ENCODE peak calls at places on chromosomes 6 and 20, in five cellular contexts. B, J, T, H and Q are unnamed samples. For H3K27me3 and H3K9me3, the result is how much of the 10 kb centered on the place peaks cover.

GRCh38 chr20:19978511-19979210 is 38.5 kb upstream of the NAA20 start:
- DNase-seq in H (no peak), B (no peak), J (no peak), T (no peak), Q (no peak)

GRCh38 chr6:144314003-144314485 is 28.9 kb downstream of the UTRN start:
- DNase-seq in B (peak), T (peak), H (no peak), J (peak), Q (peak)

GRCh38 chr6:80771941-80772340 is 665.5 kb downstream of the BCKDHB start:
- DNase-seq in T (no peak), H (peak), J (peak), B (no peak), Q (no peak)

GRCh38 chr20:54017846-54018245 is 52.5 kb downstream of the BCAS1 start:
- DNase-seq in T (no peak), J (no peak), H (no peak), B (no peak), Q (no peak)

GRCh38 chr20:40307937-40308478 is 381.0 kb downstream of the MAFB start:
- DNase-seq in B (no peak), T (no peak), J (no peak), H (peak), Q (no peak)

GRCh38 chr6:143589162-143589561 is 77.6 kb upstream of the FUCA2 start:
- DNase-seq in J (no peak), B (no peak), H (no peak), T (no peak), Q (no peak)

GRCh38 chr20:63230800-63231268 is 4.9 kb upstream of the BIRC7 start:
- DNase-seq in T (peak), H (peak), B (peak), J (peak), Q (peak)

GRCh38 chr6:129786548-129786947 is 74.6 kb downstream of the TMEM244 start:
- DNase-seq in H (no peak), B (no peak), T (no peak), J (no peak), Q (no peak)

GRCh38 chr6:31441368-31442267 is 38.2 kb downstream of the MICA start:
- DNase-seq in T (peak), H (peak), B (peak), J (peak), Q (peak)

GRCh38 chr20:44069203-44069931 is 117.6 kb downstream of the JPH2 start:
- DNase-seq in B (no peak), H (no peak), T (no peak), J (no peak), Q (no peak)

GRCh38 chr6:166776571-166776970 is 149.5 kb upstream of the RPS6KA2 start:
- DNase-seq in H (no peak), B (no peak), T (no peak), J (no peak), Q (no peak)

GRCh38 chr6:127115032-127115661 is 3.3 kb upstream of the RSPO3 start:
- DNase-seq in J (no peak), B (no peak), T (no peak), H (no peak), Q (no peak)
- H3K27me3 ChIP-seq in J (under half), B (under half), T (under half), H (under half), Q (half or more)

GRCh38 chr20:59705651-59706101 is 101.3 kb downstream of the PHACTR3 start:
- DNase-seq in H (no peak), J (no peak), T (no peak), B (no peak), Q (no peak)

GRCh38 chr20:59709636-59710035 is 105.3 kb downstream of the PHACTR3 start:
- DNase-seq in B (no peak), J (no peak), H (no peak), T (no peak), Q (no peak)

GRCh38 chr20:59708326-59708725 is 104.0 kb downstream of the PHACTR3 start:
- DNase-seq in B (no peak), J (no peak), T (no peak), H (no peak), Q (no peak)

GRCh38 chr20:59703046-59703445 is 98.7 kb downstream of the PHACTR3 start:
- DNase-seq in J (no peak), T (no peak), H (no peak), B (no peak), Q (no peak)

GRCh38 chr20:59706106-59706693 is 101.9 kb downstream of the PHACTR3 start:
- DNase-seq in B (no peak), H (no peak), J (no peak), T (no peak), Q (no peak)
- H3K9me3 ChIP-seq in B (under half), H (under half), J (under half), T (under half), Q (under half)

DNA sequence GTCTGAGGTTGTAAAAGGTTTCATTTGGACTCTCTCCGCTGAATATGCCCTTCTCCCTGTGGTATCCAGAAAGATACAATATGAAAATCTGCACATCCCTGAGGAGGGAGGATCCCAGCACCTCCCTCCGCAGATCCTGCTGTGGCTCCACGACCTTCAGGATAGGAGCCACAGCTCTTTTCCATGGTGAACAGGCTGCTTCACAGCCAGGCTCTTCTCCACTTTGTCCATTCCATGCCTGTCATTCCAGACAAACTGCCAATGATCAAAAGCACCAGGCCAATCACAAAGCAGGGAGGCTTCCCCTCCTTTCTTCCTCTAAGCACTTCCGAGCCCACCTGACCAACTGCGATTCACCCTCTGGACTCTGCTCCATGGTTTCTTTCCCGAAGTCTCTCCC is 339.8 kb downstream of the ESR1 start:
- DNase-seq in H (no peak), T (no peak), B (no peak), J (no peak), Q (no peak)
- H3K27ac ChIP-seq in H (no peak), T (no peak), B (no peak), J (no peak), Q (no peak)

GRCh38 chr20:2800590-2801458 is at the start of gene CPXM1:
- DNase-seq in H (peak), J (no peak), T (no peak), B (no peak), Q (peak)
- H3K27me3 ChIP-seq in H (half or more), J (under half), T (under half), B (under half), Q (under half)

GRCh38 chr6:41599836-41600445 is 38.3 kb upstream of the MDFI start:
- DNase-seq in B (no peak), T (no peak), J (no peak), H (no peak), Q (no peak)

GRCh38 chr6:41599015-41599835 is 39.0 kb upstream of the MDFI start:
- DNase-seq in H (no peak), J (no peak), T (no peak), B (peak), Q (no peak)

GRCh38 chr6:41597246-41598000 is 40.8 kb upstream of the MDFI start:
- DNase-seq in J (no peak), H (no peak), T (no peak), B (peak), Q (no peak)

GRCh38 chr6:41596807-41597206 is 41.5 kb upstream of the MDFI start:
- DNase-seq in J (no peak), B (no peak), T (no peak), H (no peak), Q (no peak)

DNA sequence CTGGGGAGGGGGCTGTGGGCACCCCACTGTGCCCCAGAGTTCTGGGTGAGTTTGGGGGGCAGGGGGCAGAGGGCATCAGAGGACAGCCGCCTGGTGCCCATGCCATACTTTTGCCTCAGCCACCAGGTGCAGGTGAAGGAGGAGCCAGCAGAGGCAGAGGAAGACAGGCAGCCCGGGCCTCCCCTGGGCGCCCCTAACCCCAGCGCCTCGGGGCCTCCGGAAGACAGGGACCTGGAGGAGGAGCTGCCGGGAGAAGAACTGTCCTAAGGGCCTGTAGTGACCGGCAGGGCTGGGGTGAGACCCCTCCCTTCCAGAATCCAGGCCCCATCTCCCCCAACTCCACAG is 39.6 kb upstream of the MDFI start:
- DNase-seq in B (peak), J (no peak), T (no peak), H (no peak), Q (no peak)
- H3K9me3 ChIP-seq in B (under half), J (under half), T (under half), H (under half), Q (under half)

GRCh38 chr20:15582146-15582776 is 991.0 kb downstream of the KIF16B start:
- DNase-seq in T (no peak), H (no peak), J (no peak), B (no peak), Q (no peak)
- H3K27ac ChIP-seq in T (no peak), H (no peak), J (no peak), B (no peak), Q (no peak)

GRCh38 chr6:163711071-163711470 is 296.6 kb downstream of the QKI start:
- DNase-seq in H (no peak), J (no peak), B (no peak), T (no peak), Q (no peak)
- H3K27me3 ChIP-seq in H (under half), J (under half), B (under half), T (under half), Q (under half)

GRCh38 chr6:369559-370431 is 21.8 kb upstream of the IRF4 start:
- DNase-seq in T (no peak), B (peak), J (no peak), H (no peak), Q (no peak)
- H3K9me3 ChIP-seq in T (under half), B (under half), J (under half), H (under half), Q (under half)

DNA sequence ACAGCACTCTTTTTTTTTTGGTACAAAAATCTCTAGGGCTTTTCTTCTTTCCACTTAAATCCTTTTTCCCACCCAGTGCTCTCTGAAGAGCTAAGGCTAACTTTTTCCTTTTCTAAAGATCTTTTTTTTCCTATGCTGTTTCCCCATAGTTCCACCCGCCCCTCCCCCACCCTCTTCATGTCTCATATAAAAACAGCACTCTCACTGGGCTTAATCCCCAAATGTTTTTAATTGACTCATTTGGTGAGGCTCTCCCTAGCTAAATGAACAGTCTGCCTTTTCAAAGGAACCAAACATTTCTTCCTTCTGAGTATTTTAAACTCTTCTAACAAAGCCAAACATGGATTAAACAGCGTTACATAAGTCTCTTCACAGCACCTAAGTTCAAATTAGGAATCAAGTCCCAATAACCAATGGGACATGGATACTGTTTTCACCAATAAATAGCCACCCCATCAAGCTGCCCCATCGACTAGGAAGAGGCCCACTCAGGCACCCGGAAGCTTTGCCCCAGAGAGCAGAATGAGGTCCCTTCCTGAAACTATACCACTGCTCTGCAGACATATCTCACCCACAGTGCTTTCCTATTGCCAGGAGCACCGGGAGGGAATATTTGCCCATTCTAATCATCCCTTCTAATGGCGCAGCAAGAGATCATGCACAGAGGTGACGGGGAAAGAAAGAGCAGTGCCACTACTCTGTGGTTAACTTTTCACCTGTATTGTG is 63.7 kb downstream of the ATXN1 start:
- DNase-seq in B (no peak), H (no peak), J (no peak), T (no peak), Q (no peak)
- H3K27ac ChIP-seq in B (no peak), H (no peak), J (peak), T (no peak), Q (no peak)